ENCODE peak calls at places on chromosomes 13 and 19, in six cellular contexts. R, K, E, J, O and Q are unnamed samples.

GRCh38 chr19:48627211-48627864 is 8.0 kb downstream of the SPHK2 start:
- DNase-seq in R (no peak), O (no peak), K (no peak), J (no peak), E (peak), Q (no peak)

GRCh38 chr13:45519473-45519872 is 54.7 kb downstream of the COG3 start:
- DNase-seq in E (no peak), J (no peak), R (no peak), O (no peak), K (no peak), Q (no peak)

GRCh38 chr19:808176-808741 is 11.0 kb downstream of the PTBP1 start:
- DNase-seq in E (peak), R (no peak), J (no peak), O (no peak), K (no peak), Q (no peak)

GRCh38 chr19:53792721-53793433 is 31.2 kb downstream of the NLRP12 start:
- DNase-seq in O (peak), K (peak), R (peak), J (peak), E (peak), Q (peak)

GRCh38 chr13:107347641-107348369 is 779.9 kb upstream of the ARGLU1 start:
- DNase-seq in R (no peak), J (no peak), K (no peak), E (no peak), O (no peak), Q (no peak)

GRCh38 chr19:5086725-5087439 is 118.0 kb downstream of the KDM4B start:
- DNase-seq in O (no peak), J (no peak), K (peak), R (no peak), E (no peak), Q (no peak)

GRCh38 chr19:7355151-7355845 is 6.6 kb downstream of the ARHGEF18 start:
- DNase-seq in K (no peak), O (no peak), J (no peak), E (peak), R (no peak), Q (no peak)

GRCh38 chr13:28978574-28978973 is 158.4 kb downstream of the MTUS2 start:
- DNase-seq in J (no peak), R (no peak), E (no peak), K (no peak), O (no peak), Q (no peak)

GRCh38 chr13:54196684-54197083 is 1168.1 kb downstream of the OLFM4 start:
- DNase-seq in O (no peak), K (no peak), J (no peak), E (no peak), R (no peak), Q (no peak)

GRCh38 chr19:29760752-29761502 is 45.9 kb upstream of the C19orf12 start:
- DNase-seq in O (no peak), R (no peak), J (no peak), E (no peak), K (no peak), Q (no peak)

GRCh38 chr13:29847501-29847983 is 2.9 kb downstream of the UBL3 start:
- DNase-seq in E (no peak), R (no peak), O (peak), J (no peak), K (no peak), Q (peak)

GRCh38 chr13:84366484-84366883 is 484.2 kb upstream of the SLITRK1 start:
- DNase-seq in J (no peak), O (no peak), R (no peak), E (no peak), K (no peak), Q (no peak)

GRCh38 chr19:10289836-10290438 is at the start of gene ICAM5:
- DNase-seq in J (no peak), K (no peak), E (no peak), R (peak), O (no peak), Q (no peak)

GRCh38 chr19:18294467-18294864 is 13.0 kb upstream of the JUND start:
- DNase-seq in K (peak), R (peak), E (no peak), O (peak), J (peak), Q (peak)

GRCh38 chr19:10238172-10238783 is 7.1 kb upstream of the S1PR2 start:
- DNase-seq in J (no peak), R (no peak), E (peak), K (no peak), O (no peak), Q (no peak)

GRCh38 chr13:76925115-76925514 is 23.2 kb upstream of the ACOD1 start:
- DNase-seq in E (no peak), K (no peak), J (no peak), R (no peak), O (no peak), Q (no peak)

GRCh38 chr13:41200126-41200525 is 5.8 kb upstream of the KBTBD7 start:
- DNase-seq in O (no peak), E (no peak), K (no peak), R (no peak), J (no peak), Q (no peak)

GRCh38 chr19:5718579-5719273 is 1.2 kb downstream of the LONP1 start:
- DNase-seq in R (no peak), O (no peak), K (no peak), E (no peak), J (peak), Q (no peak)

GRCh38 chr13:101925731-101926130 is 473.3 kb downstream of the ITGBL1 start:
- DNase-seq in J (no peak), E (no peak), R (no peak), O (no peak), K (no peak), Q (no peak)

GRCh38 chr19:37855098-37855497 is 51.3 kb downstream of the WDR87 start:
- DNase-seq in O (no peak), J (peak), K (no peak), R (no peak), E (no peak), Q (peak)

GRCh38 chr13:83312194-83312593 is 570.1 kb downstream of the SLITRK1 start:
- DNase-seq in O (no peak), R (no peak), K (no peak), E (no peak), J (no peak), Q (no peak)

GRCh38 chr19:52138614-52139290 is 986 bp downstream of the ZNF616 start:
- DNase-seq in R (no peak), K (peak), E (no peak), O (no peak), J (peak), Q (peak)

GRCh38 chr19:19459707-19460251 is 54.3 kb downstream of the GATAD2A start:
- DNase-seq in R (peak), O (peak), K (no peak), J (peak), E (no peak), Q (no peak)

GRCh38 chr13:22061806-22062391 is 391.0 kb downstream of the FGF9 start:
- DNase-seq in R (no peak), J (peak), O (peak), E (no peak), K (no peak), Q (no peak)

GRCh38 chr13:97548736-97549135 is 114.8 kb downstream of the RAP2A start:
- DNase-seq in R (no peak), E (no peak), O (no peak), J (no peak), K (no peak), Q (no peak)

GRCh38 chr19:10284641-10285278 is 2.0 kb upstream of the ICAM4 start:
- DNase-seq in K (no peak), O (no peak), R (no peak), J (no peak), E (no peak), Q (no peak)

GRCh38 chr19:19475845-19476828 is 39.2 kb downstream of the TSSK6 start:
- DNase-seq in E (no peak), J (no peak), R (no peak), O (no peak), K (peak), Q (no peak)

GRCh38 chr13:101627556-101627943 is 175.1 kb downstream of the ITGBL1 start:
- DNase-seq in R (no peak), E (no peak), J (no peak), K (no peak), O (no peak), Q (no peak)

GRCh38 chr13:30332516-30333165 is 25.3 kb upstream of the KATNAL1 start:
- DNase-seq in O (no peak), K (no peak), E (no peak), R (no peak), J (peak), Q (no peak)

GRCh38 chr13:45695198-45695730 is 6.9 kb upstream of the CBY2 start:
- DNase-seq in J (no peak), E (no peak), O (no peak), R (no peak), K (no peak), Q (no peak)

GRCh38 chr13:19927117-19927734 is 31.3 kb upstream of the ZMYM2 start:
- DNase-seq in O (peak), E (no peak), J (peak), R (no peak), K (no peak), Q (no peak)

GRCh38 chr19:44657211-44657921 is 13.7 kb downstream of the PVR start:
- DNase-seq in R (peak), O (peak), E (peak), K (peak), J (peak), Q (peak)

GRCh38 chr19:51461723-51462161 is 3.5 kb upstream of the SIGLEC8 start:
- DNase-seq in O (no peak), R (no peak), E (no peak), K (no peak), J (no peak), Q (no peak)

GRCh38 chr13:53800011-53800410 is 771.4 kb downstream of the OLFM4 start:
- DNase-seq in K (no peak), R (no peak), E (no peak), J (no peak), O (no peak), Q (no peak)

GRCh38 chr13:77554079-77554478 is 18.6 kb downstream of the SCEL start:
- DNase-seq in E (no peak), J (no peak), O (no peak), R (no peak), K (no peak), Q (no peak)

GRCh38 chr13:28659611-28659970 is 661 bp downstream of the POMP start:
- DNase-seq in R (no peak), E (no peak), K (no peak), J (peak), O (no peak), Q (no peak)

GRCh38 chr13:39777527-39778061 is 122.1 kb downstream of the COG6 start:
- DNase-seq in R (no peak), J (no peak), E (no peak), K (no peak), O (peak), Q (no peak)

GRCh38 chr19:58037927-58038687 is 4.3 kb downstream of the ZSCAN1 start:
- DNase-seq in R (no peak), J (no peak), K (peak), O (no peak), E (no peak), Q (no peak)